ENCODE peak calls at places on chromosomes 7 and 10, in five cellular contexts. H is activated CD8-positive, alpha-beta T cell treated with anti-CD3 and anti-CD28 coated beads for 36 hours; E is stimulated activated CD4-positive, alpha-beta T cell treated with anti-CD3 and anti-CD28 coated beads, Interleukin-12 subunit alpha, Interleukin-12 subunit beta, amount 100 ng/mL, for 24 hours; L is cardiac muscle cell; W is amniotic epithelial cell. J is an unnamed sample.

GRCh38 chr10:36612436-36612835 is 513.0 kb upstream of the ANKRD30A start:
- DNase-seq in L (no peak), W (no peak), H (no peak), E (no peak), J (no peak)

GRCh38 chr10:45811075-45811474 is 36.2 kb downstream of the AGAP4 start:
- DNase-seq in E (no peak), L (no peak), W (peak), H (no peak), J (no peak)

GRCh38 chr7:135147899-135148721 is at the start of gene TMEM140:
- DNase-seq in W (peak), E (no peak), L (peak), H (peak), J (peak)

GRCh38 chr7:8121243-8121642 is 140.7 kb downstream of the ICA1 start:
- DNase-seq in H (no peak), E (no peak), L (no peak), W (no peak), J (no peak)

GRCh38 chr7:95910341-95910740 is 138.0 kb downstream of the DYNC1I1 start:
- DNase-seq in H (no peak), W (no peak), L (no peak), E (no peak), J (no peak)

GRCh38 chr10:93745411-93746065 is 12.2 kb upstream of the LGI1 start:
- DNase-seq in W (peak), H (no peak), E (no peak), L (peak), J (no peak)

GRCh38 chr7:122881324-122881723 is 4.9 kb downstream of the CADPS2 start:
- DNase-seq in L (no peak), H (no peak), W (peak), E (no peak), J (no peak)

GRCh38 chr10:125840955-125841354 is 17.6 kb downstream of the BCCIP start:
- DNase-seq in W (peak), E (no peak), H (no peak), L (no peak), J (no peak)

GRCh38 chr7:135102372-135102771 is 45.5 kb upstream of the TMEM140 start:
- DNase-seq in W (no peak), L (no peak), H (no peak), E (no peak), J (no peak)

GRCh38 chr7:85447004-85447403 is 260.1 kb upstream of the SEMA3D start:
- DNase-seq in L (no peak), E (no peak), W (no peak), H (no peak), J (no peak)

GRCh38 chr7:116948934-116949333 is 4.4 kb upstream of the ST7 start:
- DNase-seq in W (peak), E (no peak), L (peak), H (no peak), J (no peak)

GRCh38 chr7:80247144-80247543 is 112.5 kb downstream of the GNAI1 start:
- DNase-seq in H (no peak), W (no peak), L (no peak), E (no peak), J (no peak)

GRCh38 chr10:16429539-16429938 is 7.3 kb upstream of the PTER start:
- DNase-seq in L (no peak), H (no peak), E (no peak), W (no peak), J (no peak)

GRCh38 chr10:88810196-88810961 is 7.8 kb downstream of the LIPM start:
- DNase-seq in H (peak), E (no peak), W (peak), L (peak), J (peak)

GRCh38 chr7:82714883-82715282 is 271.3 kb upstream of the CACNA2D1 start:
- DNase-seq in E (no peak), L (no peak), W (no peak), H (no peak), J (no peak)

GRCh38 chr7:128409435-128410091 is at the start of gene IMPDH1:
- DNase-seq in E (peak), H (peak), W (no peak), L (peak), J (peak)

GRCh38 chr7:132393789-132394261 is 182.4 kb downstream of the PLXNA4 start:
- DNase-seq in H (no peak), W (no peak), L (peak), E (no peak), J (no peak)

GRCh38 chr7:132028144-132028920 is 471.9 kb upstream of the PODXL start:
- DNase-seq in L (no peak), E (no peak), W (no peak), H (no peak), J (no peak)

GRCh38 chr7:151825711-151826110 is 51.2 kb downstream of the PRKAG2 start:
- DNase-seq in L (no peak), E (no peak), W (no peak), H (no peak), J (no peak)

GRCh38 chr7:127629268-127629854 is 11.4 kb upstream of the PAX4 start:
- DNase-seq in W (no peak), L (no peak), E (no peak), H (peak), J (no peak)

GRCh38 chr10:99395750-99396445 is 34.5 kb downstream of the GOT1 start:
- DNase-seq in H (no peak), E (no peak), W (peak), L (peak), J (peak)

GRCh38 chr7:123043642-123044041 is 48.1 kb upstream of the TAS2R16 start:
- DNase-seq in H (no peak), W (no peak), E (no peak), L (no peak), J (no peak)

GRCh38 chr7:40329601-40330153 is 194.9 kb downstream of the SUGCT start:
- DNase-seq in E (no peak), L (peak), W (peak), H (no peak), J (peak)

GRCh38 chr10:125768217-125768616 is 7.4 kb downstream of the MMP21 start:
- DNase-seq in W (peak), E (no peak), H (no peak), L (peak), J (no peak)

GRCh38 chr10:70174058-70174741 is 3.9 kb upstream of the SAR1A start:
- DNase-seq in L (no peak), H (peak), W (no peak), E (no peak), J (peak)

GRCh38 chr10:26217396-26218105 is 977 bp downstream of the GAD2 start:
- DNase-seq in H (peak), W (no peak), E (no peak), L (no peak), J (no peak)